ENCODE peak calls at places on chromosomes 2 and 18, in five cellular contexts. One of them, this sample, is unnamed.

GRCh38 chr2:29613792-29614266 is 307.6 kb downstream of the ALK start:
- DNase-seq in fibroblast of mammary gland: no peak
- DNase-seq in H1: no peak
- DNase-seq in brain microvascular endothelial cell: no peak
- DNase-seq in HFFc6: no peak
- DNase-seq in this sample: no peak

GRCh38 chr2:10048501-10049171 is 5.3 kb downstream of the KLF11 start:
- DNase-seq in fibroblast of mammary gland: peak
- DNase-seq in H1: no peak
- DNase-seq in brain microvascular endothelial cell: peak
- DNase-seq in HFFc6: peak
- DNase-seq in this sample: no peak

GRCh38 chr2:201116959-201117734 is 1.2 kb downstream of the CFLAR start:
- DNase-seq in fibroblast of mammary gland: peak
- DNase-seq in H1: no peak
- DNase-seq in brain microvascular endothelial cell: peak
- DNase-seq in HFFc6: peak
- DNase-seq in this sample: no peak

GRCh38 chr2:10253596-10254372 is 48.9 kb upstream of the HPCAL1 start:
- DNase-seq in fibroblast of mammary gland: no peak
- DNase-seq in H1: no peak
- DNase-seq in brain microvascular endothelial cell: no peak
- DNase-seq in HFFc6: no peak
- DNase-seq in this sample: no peak

GRCh38 chr18:48583568-48583967 is 44.7 kb downstream of the CTIF start:
- DNase-seq in fibroblast of mammary gland: no peak
- DNase-seq in H1: no peak
- DNase-seq in brain microvascular endothelial cell: no peak
- DNase-seq in HFFc6: no peak
- DNase-seq in this sample: no peak

GRCh38 chr2:174053285-174053684 is 88.1 kb upstream of the SP3 start:
- DNase-seq in fibroblast of mammary gland: no peak
- DNase-seq in H1: no peak
- DNase-seq in brain microvascular endothelial cell: no peak
- DNase-seq in HFFc6: no peak
- DNase-seq in this sample: no peak

GRCh38 chr2:44479127-44479887 is 117.6 kb downstream of the CAMKMT start:
- DNase-seq in fibroblast of mammary gland: peak
- DNase-seq in H1: peak
- DNase-seq in brain microvascular endothelial cell: peak
- DNase-seq in HFFc6: peak
- DNase-seq in this sample: peak

GRCh38 chr18:2466978-2467377 is 104.3 kb downstream of the METTL4 start:
- DNase-seq in fibroblast of mammary gland: no peak
- DNase-seq in H1: no peak
- DNase-seq in brain microvascular endothelial cell: no peak
- DNase-seq in HFFc6: no peak
- DNase-seq in this sample: no peak

GRCh38 chr2:10357770-10358169 is 55.1 kb downstream of the HPCAL1 start:
- DNase-seq in fibroblast of mammary gland: no peak
- DNase-seq in H1: no peak
- DNase-seq in brain microvascular endothelial cell: no peak
- DNase-seq in HFFc6: no peak
- DNase-seq in this sample: no peak

GRCh38 chr2:116719841-116720240 is 1094.7 kb upstream of the DDX18 start:
- DNase-seq in fibroblast of mammary gland: peak
- DNase-seq in H1: no peak
- DNase-seq in brain microvascular endothelial cell: peak
- DNase-seq in HFFc6: no peak
- DNase-seq in this sample: no peak

GRCh38 chr2:112138143-112139032 is at the start of gene FBLN7:
- DNase-seq in fibroblast of mammary gland: no peak
- DNase-seq in H1: no peak
- DNase-seq in brain microvascular endothelial cell: no peak
- DNase-seq in HFFc6: no peak
- DNase-seq in this sample: no peak

GRCh38 chr2:3575534-3576324 is 669 bp downstream of the RPS7 start:
- DNase-seq in fibroblast of mammary gland: no peak
- DNase-seq in H1: no peak
- DNase-seq in brain microvascular endothelial cell: no peak
- DNase-seq in HFFc6: no peak
- DNase-seq in this sample: no peak

GRCh38 chr18:7980136-7980535 is 413.0 kb downstream of the PTPRM start:
- DNase-seq in fibroblast of mammary gland: no peak
- DNase-seq in H1: no peak
- DNase-seq in brain microvascular endothelial cell: no peak
- DNase-seq in HFFc6: no peak
- DNase-seq in this sample: no peak

GRCh38 chr18:22173928-22174301 is 4.5 kb downstream of the GATA6 start:
- DNase-seq in fibroblast of mammary gland: no peak
- DNase-seq in H1: no peak
- DNase-seq in brain microvascular endothelial cell: no peak
- DNase-seq in HFFc6: no peak
- DNase-seq in this sample: no peak

GRCh38 chr2:237474511-237474911 is 12.5 kb upstream of the MLPH start:
- DNase-seq in fibroblast of mammary gland: peak
- DNase-seq in H1: no peak
- DNase-seq in brain microvascular endothelial cell: peak
- DNase-seq in HFFc6: no peak
- DNase-seq in this sample: no peak

GRCh38 chr2:12555012-12555645 is 161.6 kb upstream of the TRIB2 start:
- DNase-seq in fibroblast of mammary gland: peak
- DNase-seq in H1: no peak
- DNase-seq in brain microvascular endothelial cell: peak
- DNase-seq in HFFc6: peak
- DNase-seq in this sample: peak

GRCh38 chr2:16626497-16626896 is 39.1 kb downstream of the CYRIA start:
- DNase-seq in fibroblast of mammary gland: peak
- DNase-seq in H1: no peak
- DNase-seq in brain microvascular endothelial cell: peak
- DNase-seq in HFFc6: no peak
- DNase-seq in this sample: no peak

GRCh38 chr2:160338891-160339290 is 138.8 kb upstream of the ITGB6 start:
- DNase-seq in fibroblast of mammary gland: peak
- DNase-seq in H1: no peak
- DNase-seq in brain microvascular endothelial cell: no peak
- DNase-seq in HFFc6: no peak
- DNase-seq in this sample: no peak

GRCh38 chr2:187994464-187995331 is 297.0 kb upstream of the GULP1 start:
- DNase-seq in fibroblast of mammary gland: peak
- DNase-seq in H1: no peak
- DNase-seq in brain microvascular endothelial cell: peak
- DNase-seq in HFFc6: peak
- DNase-seq in this sample: no peak

GRCh38 chr18:61637905-61638304 is 254.9 kb downstream of the RNF152 start:
- DNase-seq in fibroblast of mammary gland: no peak
- DNase-seq in H1: peak
- DNase-seq in brain microvascular endothelial cell: no peak
- DNase-seq in HFFc6: no peak
- DNase-seq in this sample: no peak

GRCh38 chr18:61635901-61636528 is 256.8 kb downstream of the RNF152 start:
- DNase-seq in fibroblast of mammary gland: peak
- DNase-seq in H1: no peak
- DNase-seq in brain microvascular endothelial cell: peak
- DNase-seq in HFFc6: peak
- DNase-seq in this sample: peak

GRCh38 chr18:61639886-61640285 is 252.9 kb downstream of the RNF152 start:
- DNase-seq in fibroblast of mammary gland: no peak
- DNase-seq in H1: no peak
- DNase-seq in brain microvascular endothelial cell: no peak
- DNase-seq in HFFc6: no peak
- DNase-seq in this sample: no peak

DNA sequence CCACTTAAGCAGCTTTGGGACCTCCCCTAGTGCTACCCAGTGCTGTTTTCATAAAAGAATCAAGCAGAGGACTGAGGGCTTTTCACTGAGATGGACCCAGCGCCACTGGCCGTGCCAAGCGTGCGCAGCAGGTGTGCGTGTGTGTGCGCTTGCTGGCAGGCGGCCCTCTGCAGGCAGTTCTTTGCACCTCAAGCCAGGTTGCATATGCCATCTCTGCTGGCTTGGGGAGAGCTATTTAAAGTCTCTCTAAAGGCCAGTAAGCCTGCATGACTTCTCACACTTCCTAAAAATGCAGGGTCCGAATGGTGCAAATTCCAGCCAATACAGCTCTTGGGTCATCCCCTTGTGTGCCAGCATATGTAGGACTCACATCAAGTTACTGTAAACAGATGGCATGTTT is 255.5 kb downstream of the RNF152 start:
- DNase-seq in fibroblast of mammary gland: no peak
- DNase-seq in H1: no peak
- DNase-seq in brain microvascular endothelial cell: no peak
- DNase-seq in HFFc6: no peak
- DNase-seq in this sample: no peak
- TF ChIP-seq CTCF in fibroblast of mammary gland: no peak
- TF ChIP-seq CTCF in H1: peak
- TF ChIP-seq CTCF in brain microvascular endothelial cell: no peak
- TF ChIP-seq CTCF in HFFc6: no peak
- TF ChIP-seq CTCF in this sample: no peak

GRCh38 chr18:57439617-57439975 is 4.4 kb downstream of the ONECUT2 start:
- DNase-seq in fibroblast of mammary gland: no peak
- DNase-seq in H1: no peak
- DNase-seq in brain microvascular endothelial cell: no peak
- DNase-seq in HFFc6: no peak
- DNase-seq in this sample: no peak

GRCh38 chr18:57438669-57439616 is 3.8 kb downstream of the ONECUT2 start:
- DNase-seq in fibroblast of mammary gland: no peak
- DNase-seq in H1: no peak
- DNase-seq in brain microvascular endothelial cell: no peak
- DNase-seq in HFFc6: no peak
- DNase-seq in this sample: no peak

GRCh38 chr18:57437433-57437781 is 2.2 kb downstream of the ONECUT2 start:
- DNase-seq in fibroblast of mammary gland: no peak
- DNase-seq in H1: no peak
- DNase-seq in brain microvascular endothelial cell: no peak
- DNase-seq in HFFc6: no peak
- DNase-seq in this sample: no peak

GRCh38 chr18:57436965-57437333 is 1.8 kb downstream of the ONECUT2 start:
- DNase-seq in fibroblast of mammary gland: no peak
- DNase-seq in H1: no peak
- DNase-seq in brain microvascular endothelial cell: no peak
- DNase-seq in HFFc6: no peak
- DNase-seq in this sample: no peak

GRCh38 chr18:57437782-57438668 is 2.9 kb downstream of the ONECUT2 start:
- DNase-seq in fibroblast of mammary gland: peak
- DNase-seq in H1: no peak
- DNase-seq in brain microvascular endothelial cell: peak
- DNase-seq in HFFc6: peak
- DNase-seq in this sample: no peak
- TF ChIP-seq CTCF in fibroblast of mammary gland: peak
- TF ChIP-seq CTCF in H1: no peak
- TF ChIP-seq CTCF in brain microvascular endothelial cell: peak
- TF ChIP-seq CTCF in HFFc6: peak
- TF ChIP-seq CTCF in this sample: peak

GRCh38 chr2:70190086-70190412 is 770 bp downstream of the C2orf42 start:
- DNase-seq in fibroblast of mammary gland: no peak
- DNase-seq in H1: no peak
- DNase-seq in brain microvascular endothelial cell: peak
- DNase-seq in HFFc6: no peak
- DNase-seq in this sample: no peak

GRCh38 chr2:70191244-70191735 is 471 bp upstream of the C2orf42 start:
- DNase-seq in fibroblast of mammary gland: no peak
- DNase-seq in H1: no peak
- DNase-seq in brain microvascular endothelial cell: no peak
- DNase-seq in HFFc6: no peak
- DNase-seq in this sample: no peak

GRCh38 chr2:70192516-70192915 is 1.7 kb upstream of the C2orf42 start:
- DNase-seq in fibroblast of mammary gland: no peak
- DNase-seq in H1: no peak
- DNase-seq in brain microvascular endothelial cell: no peak
- DNase-seq in HFFc6: no peak
- DNase-seq in this sample: no peak

GRCh38 chr2:70188460-70188859 is 2.4 kb downstream of the C2orf42 start:
- DNase-seq in fibroblast of mammary gland: peak
- DNase-seq in H1: no peak
- DNase-seq in brain microvascular endothelial cell: no peak
- DNase-seq in HFFc6: no peak
- DNase-seq in this sample: no peak

GRCh38 chr2:70190413-70191243 is at the start of gene C2orf42:
- DNase-seq in fibroblast of mammary gland: peak
- DNase-seq in H1: peak
- DNase-seq in brain microvascular endothelial cell: peak
- DNase-seq in HFFc6: peak
- DNase-seq in this sample: peak
- TF ChIP-seq CTCF in fibroblast of mammary gland: peak
- TF ChIP-seq CTCF in H1: peak
- TF ChIP-seq CTCF in brain microvascular endothelial cell: peak
- TF ChIP-seq CTCF in HFFc6: no peak
- TF ChIP-seq CTCF in this sample: peak

GRCh38 chr2:24885221-24886113 is 34.6 kb downstream of the ADCY3 start:
- DNase-seq in fibroblast of mammary gland: no peak
- DNase-seq in H1: no peak
- DNase-seq in brain microvascular endothelial cell: no peak
- DNase-seq in HFFc6: no peak
- DNase-seq in this sample: no peak

GRCh38 chr2:24881158-24881557 is 38.9 kb downstream of the ADCY3 start:
- DNase-seq in fibroblast of mammary gland: no peak
- DNase-seq in H1: no peak
- DNase-seq in brain microvascular endothelial cell: no peak
- DNase-seq in HFFc6: no peak
- DNase-seq in this sample: no peak

GRCh38 chr2:24883946-24884345 is 36.1 kb downstream of the ADCY3 start:
- DNase-seq in fibroblast of mammary gland: peak
- DNase-seq in H1: no peak
- DNase-seq in brain microvascular endothelial cell: no peak
- DNase-seq in HFFc6: no peak
- DNase-seq in this sample: no peak

GRCh38 chr2:24878341-24878740 is 41.7 kb downstream of the ADCY3 start:
- DNase-seq in fibroblast of mammary gland: no peak
- DNase-seq in H1: no peak
- DNase-seq in brain microvascular endothelial cell: no peak
- DNase-seq in HFFc6: peak
- DNase-seq in this sample: no peak

DNA sequence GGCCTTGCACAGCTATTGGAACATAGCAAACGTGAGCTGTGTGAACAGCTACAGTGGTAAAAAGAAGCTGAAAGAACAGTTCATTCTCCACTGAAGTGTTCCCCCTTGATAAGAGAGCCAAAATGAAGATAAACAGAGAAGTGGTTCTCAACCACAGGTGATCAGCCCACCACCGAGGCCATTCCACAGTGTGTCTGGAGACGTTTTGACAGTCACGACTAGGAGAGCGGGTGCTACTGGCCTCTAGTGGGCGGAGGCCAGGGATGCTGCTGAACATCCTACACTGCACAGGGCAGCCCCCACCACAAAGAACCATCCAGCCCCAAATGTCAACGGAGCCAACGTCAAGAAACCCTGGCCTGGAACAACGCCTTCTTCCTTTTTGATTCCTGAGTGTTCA is 38.4 kb downstream of the ADCY3 start:
- DNase-seq in fibroblast of mammary gland: no peak
- DNase-seq in H1: no peak
- DNase-seq in brain microvascular endothelial cell: no peak
- DNase-seq in HFFc6: no peak
- DNase-seq in this sample: no peak
- TF ChIP-seq CTCF in fibroblast of mammary gland: peak
- TF ChIP-seq CTCF in H1: peak
- TF ChIP-seq CTCF in brain microvascular endothelial cell: peak
- TF ChIP-seq CTCF in HFFc6: peak
- TF ChIP-seq CTCF in this sample: no peak

This sample was measured in BJ.